ENCODE peak calls at places on chromosome 16, in five cellular contexts. One of them, this sample, is unnamed. For H3K27me3, the result is how much of the 10 kb centered on the place peaks cover.

GRCh38 chr16:70758786-70759185 is 42.2 kb downstream of the VAC14 start:
- DNase-seq in esophagus squamous epithelium: no peak
- DNase-seq in left lung: no peak
- DNase-seq in heart left ventricle: no peak
- DNase-seq in MM.1S: no peak
- DNase-seq in this sample: no peak

GRCh38 chr16:23694707-23695373 is 16.2 kb downstream of the PLK1 start:
- DNase-seq in heart left ventricle: no peak
- DNase-seq in left lung: no peak
- DNase-seq in esophagus squamous epithelium: no peak
- DNase-seq in MM.1S: peak
- DNase-seq in this sample: no peak

GRCh38 chr16:1465567-1465915 is 9.3 kb downstream of the CLCN7 start:
- DNase-seq in heart left ventricle: peak
- DNase-seq in esophagus squamous epithelium: no peak
- DNase-seq in MM.1S: no peak
- DNase-seq in left lung: no peak
- DNase-seq in this sample: no peak

GRCh38 chr16:86856946-86857586 is 278.7 kb downstream of the FOXL1 start:
- DNase-seq in esophagus squamous epithelium: no peak
- DNase-seq in MM.1S: no peak
- DNase-seq in heart left ventricle: no peak
- DNase-seq in left lung: no peak
- DNase-seq in this sample: no peak

GRCh38 chr16:74563828-74564263 is 43.1 kb downstream of the GLG1 start:
- DNase-seq in esophagus squamous epithelium: no peak
- DNase-seq in MM.1S: no peak
- DNase-seq in heart left ventricle: no peak
- DNase-seq in left lung: no peak
- DNase-seq in this sample: peak

GRCh38 chr16:51638338-51639135 is 487.5 kb upstream of the SALL1 start:
- DNase-seq in heart left ventricle: no peak
- DNase-seq in left lung: no peak
- DNase-seq in MM.1S: no peak
- DNase-seq in esophagus squamous epithelium: no peak
- DNase-seq in this sample: no peak

GRCh38 chr16:3467920-3468319 is 24.4 kb downstream of the NAA60 start:
- DNase-seq in left lung: no peak
- DNase-seq in heart left ventricle: no peak
- DNase-seq in esophagus squamous epithelium: no peak
- DNase-seq in MM.1S: no peak
- DNase-seq in this sample: no peak

GRCh38 chr16:85584192-85584757 is 28.8 kb upstream of the GSE1 start:
- DNase-seq in left lung: no peak
- DNase-seq in MM.1S: no peak
- DNase-seq in heart left ventricle: no peak
- DNase-seq in esophagus squamous epithelium: no peak
- DNase-seq in this sample: no peak

GRCh38 chr16:4624827-4625616 is 396 bp downstream of the MGRN1 start:
- DNase-seq in esophagus squamous epithelium: no peak
- DNase-seq in MM.1S: peak
- DNase-seq in left lung: peak
- DNase-seq in heart left ventricle: peak
- DNase-seq in this sample: peak

GRCh38 chr16:11379420-11379819 is 34.2 kb downstream of the RMI2 start:
- DNase-seq in heart left ventricle: no peak
- DNase-seq in MM.1S: no peak
- DNase-seq in left lung: no peak
- DNase-seq in esophagus squamous epithelium: no peak
- DNase-seq in this sample: no peak

GRCh38 chr16:2752850-2753522 is 548 bp downstream of the SRRM2 start:
- DNase-seq in heart left ventricle: peak
- DNase-seq in esophagus squamous epithelium: no peak
- DNase-seq in left lung: no peak
- DNase-seq in MM.1S: peak
- DNase-seq in this sample: no peak

GRCh38 chr16:2831203-2831602 is 1.1 kb downstream of the ZG16B start:
- DNase-seq in esophagus squamous epithelium: no peak
- DNase-seq in heart left ventricle: peak
- DNase-seq in left lung: peak
- DNase-seq in MM.1S: no peak
- DNase-seq in this sample: no peak

GRCh38 chr16:11636172-11636721 is 32.0 kb upstream of the SNN start:
- DNase-seq in esophagus squamous epithelium: no peak
- DNase-seq in heart left ventricle: no peak
- DNase-seq in left lung: peak
- DNase-seq in MM.1S: no peak
- DNase-seq in this sample: no peak

GRCh38 chr16:57590654-57591085 is 37.8 kb upstream of the ADGRG1 start:
- DNase-seq in MM.1S: no peak
- DNase-seq in left lung: no peak
- DNase-seq in esophagus squamous epithelium: no peak
- DNase-seq in heart left ventricle: no peak
- DNase-seq in this sample: no peak

GRCh38 chr16:24668481-24669001 is 60.9 kb upstream of the TNRC6A start:
- DNase-seq in heart left ventricle: no peak
- DNase-seq in MM.1S: no peak
- DNase-seq in left lung: no peak
- DNase-seq in esophagus squamous epithelium: no peak
- DNase-seq in this sample: peak

GRCh38 chr16:10368984-10369551 is 16.8 kb upstream of the ATF7IP2 start:
- DNase-seq in esophagus squamous epithelium: no peak
- DNase-seq in left lung: no peak
- DNase-seq in MM.1S: no peak
- DNase-seq in heart left ventricle: no peak
- DNase-seq in this sample: no peak

GRCh38 chr16:12182202-12182601 is 205.7 kb downstream of the SNX29 start:
- DNase-seq in MM.1S: no peak
- DNase-seq in esophagus squamous epithelium: no peak
- DNase-seq in heart left ventricle: no peak
- DNase-seq in left lung: no peak
- DNase-seq in this sample: no peak

GRCh38 chr16:20650400-20651159 is 46.9 kb downstream of the ACSM1 start:
- DNase-seq in left lung: no peak
- DNase-seq in heart left ventricle: no peak
- DNase-seq in esophagus squamous epithelium: no peak
- DNase-seq in MM.1S: no peak
- DNase-seq in this sample: no peak

GRCh38 chr16:80100186-80100585 is 440.6 kb upstream of the DYNLRB2 start:
- DNase-seq in esophagus squamous epithelium: no peak
- DNase-seq in MM.1S: no peak
- DNase-seq in left lung: no peak
- DNase-seq in heart left ventricle: no peak
- DNase-seq in this sample: no peak

GRCh38 chr16:2285731-2286191 is 17.8 kb upstream of the RNPS1 start:
- DNase-seq in esophagus squamous epithelium: no peak
- DNase-seq in heart left ventricle: no peak
- DNase-seq in left lung: peak
- DNase-seq in MM.1S: no peak
- DNase-seq in this sample: no peak

GRCh38 chr16:324201-324450 is 28.4 kb downstream of the AXIN1 start:
- DNase-seq in MM.1S: no peak
- DNase-seq in esophagus squamous epithelium: no peak
- DNase-seq in heart left ventricle: no peak
- DNase-seq in left lung: no peak
- DNase-seq in this sample: no peak

GRCh38 chr16:69542974-69543373 is 22.8 kb upstream of the NFAT5 start:
- DNase-seq in left lung: no peak
- DNase-seq in esophagus squamous epithelium: no peak
- DNase-seq in MM.1S: no peak
- DNase-seq in heart left ventricle: no peak
- DNase-seq in this sample: no peak

GRCh38 chr16:9610727-9611126 is 519.3 kb downstream of the HAPSTR1 start:
- DNase-seq in left lung: no peak
- DNase-seq in heart left ventricle: no peak
- DNase-seq in esophagus squamous epithelium: no peak
- DNase-seq in MM.1S: no peak
- DNase-seq in this sample: no peak

GRCh38 chr16:20798364-20798763 is 7.9 kb downstream of the ERI2 start:
- DNase-seq in heart left ventricle: no peak
- DNase-seq in MM.1S: no peak
- DNase-seq in esophagus squamous epithelium: no peak
- DNase-seq in left lung: no peak
- DNase-seq in this sample: no peak

GRCh38 chr16:26644912-26645543 is 421.7 kb upstream of the C16orf82 start:
- DNase-seq in MM.1S: no peak
- DNase-seq in esophagus squamous epithelium: no peak
- DNase-seq in left lung: no peak
- DNase-seq in heart left ventricle: no peak
- DNase-seq in this sample: no peak

GRCh38 chr16:78224342-78224741 is 124.9 kb downstream of the WWOX start:
- DNase-seq in heart left ventricle: no peak
- DNase-seq in left lung: no peak
- DNase-seq in MM.1S: no peak
- DNase-seq in esophagus squamous epithelium: no peak
- DNase-seq in this sample: no peak

GRCh38 chr16:17246577-17246885 is 224.2 kb downstream of the XYLT1 start:
- DNase-seq in heart left ventricle: no peak
- DNase-seq in MM.1S: no peak
- DNase-seq in esophagus squamous epithelium: no peak
- DNase-seq in left lung: no peak
- DNase-seq in this sample: no peak

GRCh38 chr16:66741131-66741900 is 10.1 kb downstream of the DYNC1LI2 start:
- DNase-seq in esophagus squamous epithelium: no peak
- DNase-seq in MM.1S: no peak
- DNase-seq in left lung: peak
- DNase-seq in heart left ventricle: peak
- DNase-seq in this sample: peak

GRCh38 chr16:87196229-87196628 is 121.0 kb downstream of the C16orf95 start:
- DNase-seq in left lung: no peak
- DNase-seq in heart left ventricle: no peak
- DNase-seq in esophagus squamous epithelium: no peak
- DNase-seq in MM.1S: no peak
- DNase-seq in this sample: no peak

GRCh38 chr16:30335598-30336474 is 19.3 kb downstream of the CD2BP2 start:
- DNase-seq in esophagus squamous epithelium: no peak
- DNase-seq in left lung: no peak
- DNase-seq in MM.1S: peak
- DNase-seq in heart left ventricle: no peak
- DNase-seq in this sample: no peak

GRCh38 chr16:78340590-78340989 is 241.1 kb downstream of the WWOX start:
- DNase-seq in heart left ventricle: no peak
- DNase-seq in left lung: no peak
- DNase-seq in MM.1S: no peak
- DNase-seq in esophagus squamous epithelium: no peak
- DNase-seq in this sample: no peak

GRCh38 chr16:75928295-75928694 is 202.0 kb upstream of the CPHXL start:
- DNase-seq in left lung: no peak
- DNase-seq in heart left ventricle: no peak
- DNase-seq in MM.1S: no peak
- DNase-seq in esophagus squamous epithelium: no peak
- DNase-seq in this sample: no peak

DNA sequence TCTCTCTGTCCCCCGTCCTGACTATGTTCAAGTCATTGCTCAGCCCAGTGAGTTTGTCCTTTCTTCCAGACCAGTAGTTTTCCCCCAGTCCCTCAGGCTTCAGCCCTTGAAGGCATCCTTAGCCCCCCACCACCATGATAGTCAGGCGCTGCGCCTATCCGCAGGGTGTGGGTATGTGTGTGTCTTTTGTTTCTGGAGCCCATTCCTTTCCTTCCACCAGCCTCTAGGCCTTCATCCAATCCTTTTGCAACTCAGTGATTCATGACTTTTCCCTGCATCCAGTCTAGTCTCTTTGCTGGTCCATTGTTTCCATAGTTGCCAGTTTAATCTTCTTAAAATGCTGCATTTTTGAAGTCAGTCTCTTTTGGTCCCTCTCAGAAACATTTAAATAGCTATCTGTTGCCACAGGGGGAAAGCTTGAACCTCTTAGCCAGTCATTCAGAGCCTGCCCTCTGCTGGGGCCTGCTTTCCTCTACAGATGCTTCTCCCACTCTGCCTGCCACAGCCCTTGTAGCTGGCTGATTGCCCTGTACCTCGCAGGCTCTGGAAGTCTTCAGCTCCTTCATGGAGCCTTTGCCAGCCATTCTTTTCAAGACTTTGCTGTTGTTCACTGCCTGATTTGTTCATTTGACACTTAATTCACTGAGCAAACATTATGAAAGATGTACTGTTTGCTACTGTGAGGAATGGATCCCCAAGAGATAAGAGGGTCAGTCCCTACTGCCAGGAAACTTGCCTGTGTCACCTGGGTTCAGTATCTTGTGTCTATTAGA is 55.9 kb upstream of the ADCY7 start:
- DNase-seq in left lung: peak
- DNase-seq in esophagus squamous epithelium: no peak
- DNase-seq in heart left ventricle: peak
- DNase-seq in MM.1S: peak
- DNase-seq in this sample: no peak
- TF ChIP-seq CTCF in left lung: peak
- TF ChIP-seq CTCF in esophagus squamous epithelium: peak
- TF ChIP-seq CTCF in heart left ventricle: peak
- TF ChIP-seq CTCF in MM.1S: peak
- TF ChIP-seq CTCF in this sample: peak

DNA sequence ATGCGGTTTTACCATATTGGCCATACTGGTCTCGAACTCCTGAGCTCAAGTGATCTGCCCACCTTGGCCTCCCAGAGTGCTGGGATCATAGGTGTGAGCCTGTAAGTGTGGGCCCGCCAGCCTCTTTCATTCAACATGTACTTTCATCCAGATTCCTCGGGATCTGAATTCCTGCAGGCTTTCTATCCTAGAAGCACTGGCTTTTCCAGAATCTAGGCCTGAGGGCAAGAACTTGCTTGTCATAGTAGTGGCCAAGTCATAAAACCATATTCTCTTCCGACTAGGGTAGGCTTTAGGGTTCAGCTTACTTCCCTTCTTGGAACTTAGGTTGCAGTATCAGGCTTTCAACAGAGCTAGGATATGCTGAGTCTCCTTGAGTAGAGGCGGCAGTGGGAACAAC is 15.4 kb downstream of the SLC7A6 start:
- DNase-seq in left lung: no peak
- DNase-seq in MM.1S: no peak
- DNase-seq in esophagus squamous epithelium: no peak
- DNase-seq in heart left ventricle: no peak
- DNase-seq in this sample: no peak
- H3K27ac ChIP-seq in left lung: no peak
- H3K27ac ChIP-seq in MM.1S: no peak
- H3K27ac ChIP-seq in esophagus squamous epithelium: no peak
- H3K27ac ChIP-seq in heart left ventricle: no peak
- H3K27ac ChIP-seq in this sample: no peak

DNA sequence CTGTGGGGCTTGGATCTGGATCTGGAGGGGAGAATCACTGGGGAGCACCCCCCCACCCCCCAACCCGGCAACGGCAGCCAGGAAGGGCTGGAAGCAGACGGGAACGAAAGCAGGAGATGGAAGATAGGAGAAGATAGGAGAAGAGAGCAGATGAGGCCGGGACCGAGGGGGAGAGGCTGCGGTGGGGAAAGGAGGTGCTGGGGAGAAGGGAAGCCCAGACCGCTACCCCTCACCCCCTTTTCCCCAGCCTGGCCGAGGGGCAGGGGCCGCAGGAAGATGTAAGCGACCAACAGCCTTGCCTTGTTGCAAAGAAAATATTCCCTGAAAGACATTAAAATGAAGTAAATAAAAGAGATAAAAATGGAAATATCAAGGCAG is 26.8 kb upstream of the CBFA2T3 start:
- DNase-seq in esophagus squamous epithelium: no peak
- DNase-seq in heart left ventricle: no peak
- DNase-seq in left lung: peak
- DNase-seq in MM.1S: no peak
- DNase-seq in this sample: no peak
- H3K27me3 ChIP-seq in esophagus squamous epithelium: under half
- H3K27me3 ChIP-seq in heart left ventricle: under half
- H3K27me3 ChIP-seq in left lung: half or more
- H3K27me3 ChIP-seq in MM.1S: under half
- H3K27me3 ChIP-seq in this sample: under half

GRCh38 chr16:82641336-82641984 is 14.7 kb downstream of the CDH13 start:
- DNase-seq in MM.1S: peak
- DNase-seq in left lung: no peak
- DNase-seq in heart left ventricle: no peak
- DNase-seq in esophagus squamous epithelium: no peak
- DNase-seq in this sample: no peak
- TF ChIP-seq CTCF in MM.1S: peak
- TF ChIP-seq CTCF in left lung: no peak
- TF ChIP-seq CTCF in heart left ventricle: peak
- TF ChIP-seq CTCF in esophagus squamous epithelium: no peak
- TF ChIP-seq CTCF in this sample: no peak